ENCODE peak calls at places on chromosome X, in four cellular contexts. One of them, this sample, is unnamed.

GRCh38 chrX:1386338-1387127 is 5.4 kb downstream of the SLC25A6 start:
- DNase-seq in K562: peak; percentile 10
- DNase-seq in HepG2: no peak
- DNase-seq in SK-N-SH: peak; percentile 29
- DNase-seq in this sample: no peak

GRCh38 chrX:151153086-151153485 is 23.3 kb upstream of the GPR50 start:
- DNase-seq in K562: no peak
- DNase-seq in HepG2: peak; percentile 0
- DNase-seq in SK-N-SH: no peak
- DNase-seq in this sample: no peak

GRCh38 chrX:153769158-153769864 is 5.3 kb downstream of the PLXNB3 start:
- DNase-seq in K562: no peak
- DNase-seq in HepG2: no peak
- DNase-seq in SK-N-SH: peak; percentile 12
- DNase-seq in this sample: no peak

GRCh38 chrX:2446815-2447214 is 54.0 kb downstream of the DHRSX start:
- DNase-seq in K562: no peak
- DNase-seq in HepG2: no peak
- DNase-seq in SK-N-SH: no peak
- DNase-seq in this sample: no peak

GRCh38 chrX:19283597-19284339 is 60.0 kb upstream of the PDHA1 start:
- DNase-seq in K562: no peak
- DNase-seq in HepG2: no peak
- DNase-seq in SK-N-SH: no peak
- DNase-seq in this sample: no peak

GRCh38 chrX:36974896-36975295 is 33.3 kb upstream of the FAM47C start:
- DNase-seq in K562: no peak
- DNase-seq in HepG2: no peak
- DNase-seq in SK-N-SH: no peak
- DNase-seq in this sample: no peak

GRCh38 chrX:30615229-30615628 is 37.7 kb upstream of the TASL start:
- DNase-seq in K562: no peak
- DNase-seq in HepG2: no peak
- DNase-seq in SK-N-SH: no peak
- DNase-seq in this sample: no peak

GRCh38 chrX:71111851-71112468 is 583 bp upstream of the IL2RG start:
- DNase-seq in K562: no peak
- DNase-seq in HepG2: no peak
- DNase-seq in SK-N-SH: no peak
- DNase-seq in this sample: no peak

GRCh38 chrX:99301990-99302389 is 1108.1 kb downstream of the PCDH19 start:
- DNase-seq in K562: no peak
- DNase-seq in HepG2: peak; percentile 5
- DNase-seq in SK-N-SH: peak; percentile 3
- DNase-seq in this sample: no peak

GRCh38 chrX:130287071-130287770 is 18.5 kb upstream of the ZNF280C start:
- DNase-seq in K562: no peak
- DNase-seq in HepG2: peak; percentile 16
- DNase-seq in SK-N-SH: no peak
- DNase-seq in this sample: no peak

GRCh38 chrX:18985186-18985435 is 1.2 kb upstream of the PHKA2 start:
- DNase-seq in K562: peak; percentile 8
- DNase-seq in HepG2: no peak
- DNase-seq in SK-N-SH: no peak
- DNase-seq in this sample: peak; percentile 15

GRCh38 chrX:155819966-155820491 is 61.1 kb upstream of the VAMP7 start:
- DNase-seq in K562: peak; percentile 28
- DNase-seq in HepG2: peak; percentile 49
- DNase-seq in SK-N-SH: peak; percentile 49
- DNase-seq in this sample: peak; percentile 11
- TF ChIP-seq RAD21 in K562: peak; percentile 83
- TF ChIP-seq RAD21 in HepG2: no peak
- TF ChIP-seq RAD21 in SK-N-SH: peak; percentile 93
- TF ChIP-seq RAD21 in this sample: peak; percentile 92

GRCh38 chrX:93673869-93674271 is at the start of gene FAM133A:
- DNase-seq in K562: no peak
- DNase-seq in HepG2: no peak
- DNase-seq in SK-N-SH: peak; percentile 28
- DNase-seq in this sample: no peak
- H3K27ac ChIP-seq in K562: no peak within 1 kb of the TSS
- H3K27ac ChIP-seq in HepG2: no peak within 1 kb of the TSS
- H3K27ac ChIP-seq in SK-N-SH: peak within 1 kb of the TSS; percentile 30
- H3K27ac ChIP-seq in this sample: no peak within 1 kb of the TSS

GRCh38 chrX:115173181-115173580 is 16.0 kb upstream of the RBMXL3 start:
- DNase-seq in K562: no peak
- DNase-seq in HepG2: no peak
- DNase-seq in SK-N-SH: no peak
- DNase-seq in this sample: no peak
- TF ChIP-seq NFIC in K562: no peak
- TF ChIP-seq NFIC in HepG2: no peak
- TF ChIP-seq NFIC in SK-N-SH: no peak
- TF ChIP-seq NFIC in this sample: no peak

GRCh38 chrX:105515561-105515960 is 295.1 kb upstream of the TEX13A start:
- DNase-seq in K562: no peak
- DNase-seq in HepG2: no peak
- DNase-seq in SK-N-SH: no peak
- DNase-seq in this sample: no peak
- TF ChIP-seq RAD21 in K562: no peak
- TF ChIP-seq RAD21 in HepG2: no peak
- TF ChIP-seq RAD21 in SK-N-SH: no peak
- TF ChIP-seq RAD21 in this sample: no peak

GRCh38 chrX:79195027-79195426 is 50.5 kb downstream of the GPR174 start:
- DNase-seq in K562: no peak
- DNase-seq in HepG2: no peak
- DNase-seq in SK-N-SH: no peak
- DNase-seq in this sample: no peak
- H3K27ac ChIP-seq in K562: no peak overlapping the region
- H3K27ac ChIP-seq in HepG2: no peak overlapping the region
- H3K27ac ChIP-seq in SK-N-SH: no peak overlapping the region
- H3K27ac ChIP-seq in this sample: no peak overlapping the region